ENCODE peak calls at places on chromosome 3, in ten cellular contexts. Z is H1; S is cardiac muscle cell; J is naive thymus-derived CD4-positive, alpha-beta T cell; B is astrocyte; P is tibial nerve; T is PC-3; N is CD4-positive, alpha-beta memory T cell; G is H9; A is thoracic aorta. Y is an unnamed sample.

GRCh38 chr3:150745832-150746231 is 17.1 kb downstream of the SIAH2 start:
- DNase-seq in S (no peak), P (no peak), G (no peak), N (no peak), B (no peak), J (no peak), T (no peak), Z (no peak), A (no peak), Y (no peak)

GRCh38 chr3:62600033-62600432 is 226.7 kb upstream of the FEZF2 start:
- DNase-seq in J (no peak), B (no peak), P (no peak), N (no peak), T (no peak), G (no peak), S (no peak), Z (no peak), A (no peak), Y (no peak)

GRCh38 chr3:15305366-15305844 is 27.0 kb downstream of the SH3BP5 start:
- DNase-seq in Z (no peak), J (no peak), N (no peak), B (peak; percentile 77), A (no peak), T (peak; percentile 61), G (no peak), P (no peak), S (peak; percentile 75), Y (no peak)

GRCh38 chr3:40104441-40104840 is 205.1 kb upstream of the EIF1B start:
- DNase-seq in J (no peak), A (no peak), S (no peak), B (no peak), P (no peak), Z (no peak), T (no peak), N (no peak), G (no peak), Y (no peak)

GRCh38 chr3:126934149-126934548 is 48.8 kb upstream of the PLXNA1 start:
- DNase-seq in S (no peak), A (no peak), J (no peak), P (no peak), G (no peak), N (no peak), Z (no peak), B (peak; percentile 80), T (no peak), Y (no peak)

GRCh38 chr3:62371032-62371734 is 2.2 kb downstream of the FEZF2 start:
- DNase-seq in P (no peak), A (no peak), S (no peak), N (no peak), B (no peak), J (no peak), G (peak; percentile 50), T (no peak), Z (peak; percentile 70), Y (no peak)

GRCh38 chr3:157500232-157500631 is 3.0 kb downstream of the VEPH1 start:
- DNase-seq in S (no peak), T (peak; percentile 82), P (no peak), N (no peak), G (no peak), B (no peak), A (no peak), Z (no peak), J (no peak), Y (no peak)

GRCh38 chr3:123739754-123740153 is 144.4 kb downstream of the MYLK start:
- DNase-seq in P (no peak), J (no peak), S (peak; percentile 53), N (no peak), A (no peak), Z (no peak), G (no peak), T (peak; percentile 91), B (peak; percentile 89), Y (no peak)

GRCh38 chr3:44771424-44772098 is 10.0 kb downstream of the KIF15 start:
- DNase-seq in P (no peak), G (no peak), N (no peak), T (no peak), S (no peak), J (no peak), A (no peak), Z (no peak), B (no peak), Y (no peak)
- H3K9me3 ChIP-seq in P (no peaks in the 10 kb centered on the region), G (peaks cover 25% of the 10 kb centered on the region), N (no peaks in the 10 kb centered on the region), T (peaks cover 29% of the 10 kb centered on the region), S (peaks cover 4% of the 10 kb centered on the region), J (peaks cover 13% of the 10 kb centered on the region), A (peaks cover 11% of the 10 kb centered on the region), Z (peaks cover 43% of the 10 kb centered on the region), B (peaks cover 16% of the 10 kb centered on the region), Y (no peaks in the 10 kb centered on the region)

GRCh38 chr3:536417-536813 is 339.9 kb downstream of the CHL1 start:
- DNase-seq in Z (no peak), T (no peak), A (no peak), J (no peak), S (no peak), G (no peak), N (no peak), P (no peak), B (no peak), Y (no peak)

GRCh38 chr3:541328-541727 is 344.8 kb downstream of the CHL1 start:
- DNase-seq in B (no peak), N (no peak), A (no peak), S (no peak), Z (no peak), J (no peak), G (no peak), T (no peak), P (no peak), Y (no peak)

DNA sequence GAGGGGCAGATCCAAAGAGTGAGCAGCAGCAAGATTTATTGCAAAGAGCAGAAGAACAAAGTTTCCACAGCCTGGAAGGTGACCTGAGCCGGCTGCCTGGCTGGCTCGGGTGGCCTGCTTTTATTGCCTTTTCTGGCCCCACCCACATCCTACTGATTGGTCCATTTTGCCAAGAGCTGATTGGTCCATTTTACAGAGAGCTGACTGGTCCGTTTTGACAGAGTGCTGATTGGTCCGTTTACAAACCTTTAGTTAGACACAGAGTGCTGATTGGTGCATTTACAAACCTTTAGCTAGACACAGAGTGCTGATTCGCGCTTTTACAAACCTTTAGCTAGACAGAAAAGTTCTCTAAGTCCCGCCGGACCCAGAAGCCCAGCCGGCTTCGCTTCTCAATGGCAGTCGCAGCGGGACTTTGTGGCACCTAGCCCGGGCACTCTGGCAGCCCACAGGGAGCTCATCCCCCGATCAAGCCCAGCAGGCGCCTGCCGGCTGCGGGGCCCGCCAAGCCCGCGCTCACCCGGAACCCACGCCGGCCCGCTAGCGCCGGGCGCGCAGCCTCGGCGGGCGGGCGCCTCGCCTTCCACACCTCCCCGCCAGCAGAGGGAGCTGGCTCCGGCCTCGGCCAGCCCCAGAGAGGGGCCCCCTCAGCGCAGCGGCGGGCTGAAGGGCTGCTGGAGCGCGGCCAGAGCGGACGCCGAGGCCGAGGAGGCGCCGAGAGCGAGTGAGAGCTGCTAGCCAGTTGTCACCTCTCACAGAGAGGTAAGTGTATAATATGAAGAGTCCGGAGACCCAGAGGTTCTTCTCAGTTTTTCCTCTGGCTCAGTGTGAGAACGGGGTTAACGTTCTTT is 339.2 kb downstream of the CHL1 start:
- DNase-seq in T (no peak), A (no peak), N (no peak), B (no peak), P (no peak), Z (peak; percentile 69), J (no peak), S (peak; percentile 22), G (peak; percentile 72), Y (no peak)
- H3K9me3 ChIP-seq in T (peaks cover 22% of the 10 kb centered on the region), A (no peaks in the 10 kb centered on the region), N (no peaks in the 10 kb centered on the region), B (no peaks in the 10 kb centered on the region), P (no peaks in the 10 kb centered on the region), Z (no peaks in the 10 kb centered on the region), J (no peaks in the 10 kb centered on the region), S (no peaks in the 10 kb centered on the region), G (no peaks in the 10 kb centered on the region), Y (no peaks in the 10 kb centered on the region)

DNA sequence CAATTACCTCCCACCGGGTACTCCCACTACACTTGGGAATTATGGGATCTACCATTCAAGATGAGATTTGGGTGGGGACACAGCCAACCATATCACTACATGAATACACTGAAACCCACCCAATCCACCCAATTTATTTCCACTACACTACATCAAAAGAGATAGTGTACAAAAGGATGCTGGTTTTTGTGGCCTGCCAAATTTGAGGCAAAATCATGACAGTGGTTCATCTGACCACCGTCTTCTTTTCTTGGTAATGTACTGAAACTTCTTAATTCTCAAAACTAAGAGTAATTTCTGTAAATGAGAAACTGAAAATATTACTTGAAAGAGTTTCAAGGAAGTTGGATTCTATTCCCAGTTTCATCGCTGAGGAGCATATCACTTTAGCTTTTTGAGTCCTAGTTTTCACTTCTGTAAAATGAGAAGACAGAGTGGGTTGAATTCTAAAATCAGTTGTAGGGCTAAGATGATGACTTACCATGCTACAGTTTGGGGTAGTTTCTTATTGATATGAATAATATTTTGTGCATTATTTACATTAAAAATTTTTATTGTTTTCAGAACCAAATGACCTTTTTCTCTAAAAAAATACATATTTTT is 360.4 kb upstream of the CNTN6 start:
- DNase-seq in G (no peak), Z (no peak), J (no peak), P (no peak), N (no peak), S (no peak), T (no peak), B (no peak), A (no peak), Y (no peak)
- H3K9me3 ChIP-seq in G (no peaks in the 10 kb centered on the region), Z (no peaks in the 10 kb centered on the region), J (no peaks in the 10 kb centered on the region), P (no peaks in the 10 kb centered on the region), N (no peaks in the 10 kb centered on the region), S (no peaks in the 10 kb centered on the region), T (peaks cover 20% of the 10 kb centered on the region), B (no peaks in the 10 kb centered on the region), A (no peaks in the 10 kb centered on the region), Y (no peaks in the 10 kb centered on the region)

GRCh38 chr3:114057011-114057347 is 442 bp downstream of the QTRT2 start:
- DNase-seq in G (no peak), T (no peak), Z (no peak), N (no peak), J (no peak), P (no peak), A (no peak), B (no peak), S (no peak), Y (no peak)

GRCh38 chr3:114058646-114059045 is 2.1 kb downstream of the QTRT2 start:
- DNase-seq in A (no peak), Z (no peak), N (no peak), G (no peak), T (peak; percentile 35), P (no peak), S (no peak), J (no peak), B (no peak), Y (no peak)

GRCh38 chr3:114056130-114057010 is at the start of the genes CCDC191 and QTRT2:
- DNase-seq in G (peak; percentile 100), N (peak; percentile 99), T (peak; percentile 99), B (peak; percentile 98), A (peak; percentile 98), Z (peak; percentile 98), P (peak; percentile 98), S (peak; percentile 100), J (peak; percentile 99), Y (peak; percentile 94)

DNA sequence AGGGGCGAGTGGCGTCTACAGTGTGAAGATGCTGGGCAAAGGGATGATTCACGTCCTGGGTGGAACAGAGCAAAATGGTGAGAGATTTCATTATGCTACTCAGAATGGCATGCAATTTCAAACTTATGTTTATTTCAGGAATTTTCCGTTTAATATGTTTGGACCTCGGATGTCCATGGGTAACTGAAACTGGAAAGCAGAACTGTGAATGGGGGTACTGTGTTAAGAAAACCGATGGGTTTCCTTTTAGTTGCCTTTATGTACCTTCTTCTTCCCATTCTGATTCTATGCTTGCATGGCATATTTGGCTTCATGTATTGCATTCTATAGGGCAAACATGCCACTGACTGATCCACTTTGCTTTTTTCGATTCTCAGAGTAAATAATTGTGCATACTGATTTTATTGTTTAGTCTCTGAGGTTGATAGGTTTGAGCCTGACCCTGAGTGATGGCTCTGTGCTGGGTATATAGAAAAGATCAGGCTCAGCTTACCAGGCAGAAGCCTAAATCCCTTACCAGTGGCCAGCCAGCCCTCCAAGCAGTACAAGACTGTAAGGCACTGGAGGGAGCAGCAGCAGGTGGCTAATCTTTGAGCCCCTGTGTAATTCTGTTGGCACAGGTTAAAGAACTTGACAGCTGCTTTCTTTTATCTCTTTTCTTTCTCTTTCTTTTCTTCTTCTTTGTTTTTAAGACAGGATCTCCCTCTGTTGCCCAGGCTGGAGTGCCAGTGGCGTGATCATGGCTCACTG is 4.5 kb downstream of the QTRT2 start:
- DNase-seq in S (no peak), P (no peak), N (no peak), A (no peak), T (no peak), Z (no peak), G (no peak), B (no peak), J (no peak), Y (no peak)
- H3K9me3 ChIP-seq in S (no peaks in the 10 kb centered on the region), P (no peaks in the 10 kb centered on the region), N (no peaks in the 10 kb centered on the region), A (no peaks in the 10 kb centered on the region), T (no peaks in the 10 kb centered on the region), Z (no peaks in the 10 kb centered on the region), G (no peaks in the 10 kb centered on the region), B (no peaks in the 10 kb centered on the region), J (no peaks in the 10 kb centered on the region), Y (no peaks in the 10 kb centered on the region)